ENCODE peak calls at places on chromosomes 6 and 20, in four cellular contexts. Q is dermis microvascular lymphatic vessel endothelial cell, U is NCI-H1436, Y is EL. I is an unnamed sample.
A peak's percentile ranks its signal among the peaks of the same experiment; 100 is the strongest.

GRCh38 chr6:42367353-42368011 is 84.2 kb downstream of the TRERF1 start:
- DNase-seq in Q (no peak), U (no peak), Y (peak; percentile 34), I (no peak)

GRCh38 chr6:74366634-74367033 is 670.6 kb downstream of the CD109 start:
- DNase-seq in Q (no peak), U (no peak), Y (peak; percentile 15), I (no peak)

GRCh38 chr20:13898012-13898612 is 92.3 kb downstream of the SEL1L2 start:
- DNase-seq in Q (no peak), U (no peak), Y (no peak), I (no peak)

GRCh38 chr20:53917145-53918009 is 153.0 kb downstream of the BCAS1 start:
- DNase-seq in Q (no peak), U (no peak), Y (peak; percentile 71), I (no peak)

GRCh38 chr20:36644032-36644712 is 1.8 kb downstream of the SLA2 start:
- DNase-seq in Q (no peak), U (no peak), Y (no peak), I (no peak)

GRCh38 chr6:169175360-169175887 is 78.2 kb downstream of the THBS2 start:
- DNase-seq in Q (no peak), U (no peak), Y (no peak), I (no peak)

GRCh38 chr6:77466055-77467028 is 3.1 kb upstream of the HTR1B start:
- DNase-seq in Q (peak; percentile 60), U (no peak), Y (peak; percentile 75), I (no peak)

GRCh38 chr20:6122873-6123649 is at the start of gene FERMT1:
- DNase-seq in Q (no peak), U (peak; percentile 19), Y (peak; percentile 82), I (no peak)

GRCh38 chr20:6142348-6142993 is 19.6 kb upstream of the FERMT1 start:
- DNase-seq in Q (peak; percentile 42), U (peak; percentile 74), Y (peak; percentile 53), I (peak; percentile 19)

GRCh38 chr6:36692861-36693702 is 4.5 kb upstream of the RAB44 start:
- DNase-seq in Q (no peak), U (no peak), Y (no peak), I (no peak)

GRCh38 chr20:51749674-51750036 is 18.5 kb downstream of the ATP9A start:
- DNase-seq in Q (peak; percentile 27), U (no peak), Y (peak; percentile 49), I (no peak)

GRCh38 chr20:21048841-21049273 is 57.3 kb downstream of the LINC00237 start:
- DNase-seq in Q (no peak), U (no peak), Y (peak; percentile 33), I (no peak)

GRCh38 chr20:18056174-18057105 is 1.3 kb downstream of the OVOL2 start:
- DNase-seq in Q (no peak), U (peak; percentile 29), Y (no peak), I (no peak)

GRCh38 chr6:88761237-88762031 is 202.0 kb downstream of the RNGTT start:
- DNase-seq in Q (no peak), U (no peak), Y (no peak), I (no peak)

GRCh38 chr6:24064106-24064505 is 61.9 kb upstream of the NRSN1 start:
- DNase-seq in Q (no peak), U (peak; percentile 18), Y (no peak), I (no peak)

GRCh38 chr6:158686791-158687381 is 37.0 kb downstream of the SYTL3 start:
- DNase-seq in Q (no peak), U (no peak), Y (no peak), I (no peak)

GRCh38 chr6:10478187-10479040 is 42.7 kb upstream of the GCNT2 start:
- DNase-seq in Q (peak; percentile 38), U (peak; percentile 5), Y (peak; percentile 60), I (no peak)

GRCh38 chr20:36238153-36238552 is 1.9 kb downstream of the AAR2 start:
- DNase-seq in Q (no peak), U (no peak), Y (no peak), I (no peak)

GRCh38 chr20:20010639-20011500 is 6.3 kb upstream of the NAA20 start:
- DNase-seq in Q (peak; percentile 78), U (peak; percentile 38), Y (peak; percentile 29), I (no peak)

GRCh38 chr6:152404458-152404857 is 232.7 kb downstream of the SYNE1 start:
- DNase-seq in Q (no peak), U (no peak), Y (no peak), I (no peak)

GRCh38 chr20:36004045-36004444 is 35.7 kb downstream of the CNBD2 start:
- DNase-seq in Q (no peak), U (no peak), Y (no peak), I (no peak)

GRCh38 chr20:52682271-52682670 is 289.9 kb upstream of the TSHZ2 start:
- DNase-seq in Q (no peak), U (no peak), Y (no peak), I (no peak)

GRCh38 chr6:152428126-152428525 is 209.0 kb downstream of the SYNE1 start:
- DNase-seq in Q (no peak), U (no peak), Y (no peak), I (no peak)

GRCh38 chr20:33981964-33982363 is 11.7 kb upstream of the RALY start:
- DNase-seq in Q (no peak), U (no peak), Y (no peak), I (no peak)

I was measured in pulmonary artery endothelial cell.